ENCODE peak calls at places on chromosomes 11 and 22, in four cellular contexts. One of them, this sample, is unnamed.

GRCh38 chr22:44456661-44457412 is 41.2 kb downstream of the RTL6 start:
- DNase-seq in Panc1: no peak
- DNase-seq in HepG2: no peak
- DNase-seq in K562: no peak
- DNase-seq in this sample: no peak

GRCh38 chr11:113249491-113249763 is 65.0 kb upstream of the TTC12 start:
- DNase-seq in Panc1: no peak
- DNase-seq in HepG2: no peak
- DNase-seq in K562: no peak
- DNase-seq in this sample: no peak

GRCh38 chr11:28606930-28607329 is 498.7 kb downstream of the METTL15 start:
- DNase-seq in Panc1: no peak
- DNase-seq in HepG2: no peak
- DNase-seq in K562: no peak
- DNase-seq in this sample: no peak

GRCh38 chr11:7548659-7549283 is 35.0 kb downstream of the PPFIBP2 start:
- DNase-seq in Panc1: no peak
- DNase-seq in HepG2: peak; percentile 25
- DNase-seq in K562: no peak
- DNase-seq in this sample: peak; percentile 16

GRCh38 chr11:8832571-8833260 is 78.3 kb upstream of the AKIP1 start:
- DNase-seq in Panc1: no peak
- DNase-seq in HepG2: no peak
- DNase-seq in K562: no peak
- DNase-seq in this sample: no peak

GRCh38 chr11:114262681-114263509 is 33.3 kb upstream of the NNMT start:
- DNase-seq in Panc1: no peak
- DNase-seq in HepG2: peak; percentile 44
- DNase-seq in K562: peak; percentile 54
- DNase-seq in this sample: peak; percentile 26

GRCh38 chr11:9120659-9121350 is 29.4 kb upstream of the SCUBE2 start:
- DNase-seq in Panc1: no peak
- DNase-seq in HepG2: no peak
- DNase-seq in K562: peak; percentile 36
- DNase-seq in this sample: peak; percentile 15

GRCh38 chr11:64598106-64598796 is 7.2 kb downstream of the SLC22A12 start:
- DNase-seq in Panc1: no peak
- DNase-seq in HepG2: no peak
- DNase-seq in K562: no peak
- DNase-seq in this sample: no peak

GRCh38 chr22:48153726-48154125 is 1391.3 kb downstream of the TBC1D22A start:
- DNase-seq in Panc1: no peak
- DNase-seq in HepG2: no peak
- DNase-seq in K562: no peak
- DNase-seq in this sample: no peak

GRCh38 chr11:121210445-121210970 is 82.1 kb upstream of the SC5D start:
- DNase-seq in Panc1: no peak
- DNase-seq in HepG2: no peak
- DNase-seq in K562: no peak
- DNase-seq in this sample: no peak

GRCh38 chr22:23562186-23562585 is 17.9 kb downstream of the IGLL1 start:
- DNase-seq in Panc1: no peak
- DNase-seq in HepG2: no peak
- DNase-seq in K562: no peak
- DNase-seq in this sample: no peak

GRCh38 chr11:65124480-65125196 is 2.5 kb downstream of the MRPL49 start:
- DNase-seq in Panc1: no peak
- DNase-seq in HepG2: no peak
- DNase-seq in K562: peak; percentile 22
- DNase-seq in this sample: no peak

GRCh38 chr11:69002743-69003231 is 10.3 kb downstream of the MRGPRF start:
- DNase-seq in Panc1: no peak
- DNase-seq in HepG2: no peak
- DNase-seq in K562: no peak
- DNase-seq in this sample: no peak

GRCh38 chr22:37932821-37933578 is 20.4 kb downstream of the C22orf23 start:
- DNase-seq in Panc1: no peak
- DNase-seq in HepG2: no peak
- DNase-seq in K562: no peak
- DNase-seq in this sample: no peak

GRCh38 chr22:21590809-21591641 is 23.5 kb downstream of the UBE2L3 start:
- DNase-seq in Panc1: no peak
- DNase-seq in HepG2: no peak
- DNase-seq in K562: no peak
- DNase-seq in this sample: no peak

GRCh38 chr22:47888807-47889206 is 1126.4 kb downstream of the TBC1D22A start:
- DNase-seq in Panc1: no peak
- DNase-seq in HepG2: no peak
- DNase-seq in K562: no peak
- DNase-seq in this sample: no peak

GRCh38 chr11:10484461-10485180 is 29.6 kb downstream of the AMPD3 start:
- DNase-seq in Panc1: no peak
- DNase-seq in HepG2: no peak
- DNase-seq in K562: no peak
- DNase-seq in this sample: no peak

GRCh38 chr22:40727607-40728325 is 48.5 kb downstream of the MCHR1 start:
- DNase-seq in Panc1: no peak
- DNase-seq in HepG2: no peak
- DNase-seq in K562: no peak
- DNase-seq in this sample: no peak
- TF ChIP-seq TCF7L2 in Panc1: no peak
- TF ChIP-seq TCF7L2 in HepG2: no peak
- TF ChIP-seq TCF7L2 in K562: no peak
- TF ChIP-seq TCF7L2 in this sample: no peak

DNA sequence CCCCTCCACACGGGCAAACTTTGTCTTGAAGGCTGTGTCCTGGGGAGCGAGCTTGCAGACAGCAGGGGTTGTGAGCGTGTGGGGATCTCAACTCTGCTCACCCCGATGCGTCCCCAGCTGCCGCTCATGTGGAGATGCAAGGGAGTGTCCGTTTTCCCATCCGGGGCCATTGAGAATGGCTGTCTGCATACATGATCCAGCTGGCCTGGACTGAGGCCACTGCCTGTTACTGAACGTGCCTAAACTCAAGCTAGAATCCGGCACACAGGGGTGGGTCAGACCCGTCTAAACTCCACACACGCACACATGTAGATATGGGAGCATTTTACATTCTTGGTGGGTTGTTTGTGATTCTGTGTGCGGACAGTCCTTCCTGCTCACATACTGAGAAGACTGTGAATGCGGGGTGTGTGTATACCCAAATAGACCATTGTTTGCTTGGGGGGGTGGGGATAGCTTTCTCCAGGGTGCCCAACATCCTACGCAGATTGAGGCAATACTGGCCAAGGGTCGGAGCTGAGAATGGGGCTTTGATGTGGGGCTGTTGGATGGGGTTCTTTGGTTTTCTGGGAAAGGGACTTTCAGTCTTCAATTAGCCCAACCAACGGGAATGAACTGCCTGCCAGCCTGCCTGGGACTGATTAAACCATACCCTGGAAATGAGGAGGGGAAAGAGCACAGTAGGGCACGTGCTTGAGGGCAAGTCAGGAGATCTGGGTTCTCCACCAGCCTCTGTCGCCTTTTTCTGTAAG is 60.4 kb downstream of the ST3GAL4 start:
- DNase-seq in Panc1: no peak
- DNase-seq in HepG2: no peak
- DNase-seq in K562: no peak
- DNase-seq in this sample: no peak
- TF ChIP-seq TCF7L2 in Panc1: no peak
- TF ChIP-seq TCF7L2 in HepG2: no peak
- TF ChIP-seq TCF7L2 in K562: no peak
- TF ChIP-seq TCF7L2 in this sample: no peak

GRCh38 chr11:127493330-127493729 is 492.8 kb upstream of the KIRREL3 start:
- DNase-seq in Panc1: no peak
- DNase-seq in HepG2: no peak
- DNase-seq in K562: peak; percentile 9
- DNase-seq in this sample: no peak
- TF ChIP-seq TCF7L2 in Panc1: no peak
- TF ChIP-seq TCF7L2 in HepG2: no peak
- TF ChIP-seq TCF7L2 in K562: no peak
- TF ChIP-seq TCF7L2 in this sample: no peak

GRCh38 chr22:50276143-50276542 is 6.0 kb upstream of the MAPK11 start:
- DNase-seq in Panc1: no peak
- DNase-seq in HepG2: peak; percentile 16
- DNase-seq in K562: peak; percentile 21
- DNase-seq in this sample: no peak

GRCh38 chr22:50272103-50272782 is 2.1 kb upstream of the MAPK11 start:
- DNase-seq in Panc1: no peak
- DNase-seq in HepG2: no peak
- DNase-seq in K562: no peak
- DNase-seq in this sample: no peak

GRCh38 chr22:50271519-50271970 is 1.4 kb upstream of the MAPK11 start:
- DNase-seq in Panc1: no peak
- DNase-seq in HepG2: peak; percentile 34
- DNase-seq in K562: peak; percentile 80
- DNase-seq in this sample: no peak

GRCh38 chr22:50275181-50276055 is 5.2 kb upstream of the MAPK11 start:
- DNase-seq in Panc1: no peak
- DNase-seq in HepG2: no peak
- DNase-seq in K562: no peak
- DNase-seq in this sample: no peak

GRCh38 chr22:50274311-50274710 is 4.1 kb upstream of the MAPK11 start:
- DNase-seq in Panc1: no peak
- DNase-seq in HepG2: peak; percentile 44
- DNase-seq in K562: peak; percentile 31
- DNase-seq in this sample: no peak
- TF ChIP-seq TCF7L2 in Panc1: no peak
- TF ChIP-seq TCF7L2 in HepG2: no peak
- TF ChIP-seq TCF7L2 in K562: no peak
- TF ChIP-seq TCF7L2 in this sample: no peak

GRCh38 chr11:79415411-79415810 is 25.4 kb downstream of the TENM4 start:
- DNase-seq in Panc1: no peak
- DNase-seq in HepG2: no peak
- DNase-seq in K562: no peak
- DNase-seq in this sample: no peak

GRCh38 chr11:79413258-79413657 is 27.6 kb downstream of the TENM4 start:
- DNase-seq in Panc1: no peak
- DNase-seq in HepG2: no peak
- DNase-seq in K562: no peak
- DNase-seq in this sample: no peak

GRCh38 chr11:79414644-79415317 is 26.0 kb downstream of the TENM4 start:
- DNase-seq in Panc1: no peak
- DNase-seq in HepG2: no peak
- DNase-seq in K562: no peak
- DNase-seq in this sample: no peak

GRCh38 chr11:79415912-79416311 is 24.9 kb downstream of the TENM4 start:
- DNase-seq in Panc1: no peak
- DNase-seq in HepG2: no peak
- DNase-seq in K562: no peak
- DNase-seq in this sample: no peak

DNA sequence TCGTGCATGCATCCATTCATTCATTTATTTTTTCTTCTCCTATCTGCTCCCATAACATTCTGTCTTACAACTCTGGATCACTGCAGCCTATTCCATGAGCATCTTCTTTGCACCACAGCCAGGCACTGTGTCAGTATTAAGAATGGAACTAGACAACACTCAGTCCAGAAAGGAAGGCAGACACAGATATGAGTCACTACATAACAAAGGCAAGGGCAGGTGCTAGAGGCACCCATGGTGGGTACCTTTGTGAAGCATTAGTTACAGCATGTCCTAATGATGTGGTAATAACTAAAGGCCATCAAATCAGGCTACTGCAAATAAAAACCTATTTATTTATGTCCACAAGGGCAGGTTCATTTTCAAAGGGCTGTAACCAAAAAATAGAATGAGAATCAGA is 28.1 kb downstream of the TENM4 start:
- DNase-seq in Panc1: no peak
- DNase-seq in HepG2: no peak
- DNase-seq in K562: no peak
- DNase-seq in this sample: no peak
- TF ChIP-seq TCF7L2 in Panc1: no peak
- TF ChIP-seq TCF7L2 in HepG2: no peak
- TF ChIP-seq TCF7L2 in K562: no peak
- TF ChIP-seq TCF7L2 in this sample: no peak

GRCh38 chr11:119773016-119773415 is 44.0 kb upstream of the NECTIN1 start:
- DNase-seq in Panc1: no peak
- DNase-seq in HepG2: no peak
- DNase-seq in K562: no peak
- DNase-seq in this sample: no peak
- TF ChIP-seq TCF7L2 in Panc1: no peak
- TF ChIP-seq TCF7L2 in HepG2: no peak
- TF ChIP-seq TCF7L2 in K562: no peak
- TF ChIP-seq TCF7L2 in this sample: no peak

GRCh38 chr11:36793542-36793926 is 195.5 kb upstream of the RAG2 start:
- DNase-seq in Panc1: no peak
- DNase-seq in HepG2: no peak
- DNase-seq in K562: no peak
- DNase-seq in this sample: no peak
- TF ChIP-seq TCF7L2 in Panc1: no peak
- TF ChIP-seq TCF7L2 in HepG2: no peak
- TF ChIP-seq TCF7L2 in K562: no peak
- TF ChIP-seq TCF7L2 in this sample: no peak

GRCh38 chr11:56013805-56014204 is 13.6 kb upstream of the OR5AS1 start:
- DNase-seq in Panc1: no peak
- DNase-seq in HepG2: no peak
- DNase-seq in K562: no peak
- DNase-seq in this sample: no peak
- TF ChIP-seq TCF7L2 in Panc1: no peak
- TF ChIP-seq TCF7L2 in HepG2: no peak
- TF ChIP-seq TCF7L2 in K562: no peak
- TF ChIP-seq TCF7L2 in this sample: no peak

GRCh38 chr11:61496602-61497400 is 11.7 kb upstream of the LRRC10B start:
- DNase-seq in Panc1: no peak
- DNase-seq in HepG2: no peak
- DNase-seq in K562: no peak
- DNase-seq in this sample: no peak

GRCh38 chr11:61494341-61495038 is 14.1 kb upstream of the LRRC10B start:
- DNase-seq in Panc1: no peak
- DNase-seq in HepG2: no peak
- DNase-seq in K562: no peak
- DNase-seq in this sample: no peak

GRCh38 chr11:61497473-61497872 is 11.1 kb upstream of the LRRC10B start:
- DNase-seq in Panc1: no peak
- DNase-seq in HepG2: no peak
- DNase-seq in K562: no peak
- DNase-seq in this sample: no peak

GRCh38 chr11:61497876-61498275 is 10.7 kb upstream of the LRRC10B start:
- DNase-seq in Panc1: no peak
- DNase-seq in HepG2: no peak
- DNase-seq in K562: no peak
- DNase-seq in this sample: no peak

GRCh38 chr11:61495801-61496601 is 12.5 kb upstream of the LRRC10B start:
- DNase-seq in Panc1: no peak
- DNase-seq in HepG2: no peak
- DNase-seq in K562: no peak
- DNase-seq in this sample: no peak
- TF ChIP-seq TCF7L2 in Panc1: no peak
- TF ChIP-seq TCF7L2 in HepG2: no peak
- TF ChIP-seq TCF7L2 in K562: no peak
- TF ChIP-seq TCF7L2 in this sample: no peak

This sample was measured in HCT116.